ENCODE peak calls at places on chromosomes 2 and 18, in seven cellular contexts. X is cortex of kidney; O is NCI-H1092; B is NCI-H1436; Y is globus pallidus; Z is activated CD4-positive, alpha-beta T cell treated with anti-CD3 and anti-CD28 coated beads, Interleukin-2, amount 10 ng/mL, durations not matched to agents 24 days and 14 days; F is GM12865. D is an unnamed sample.

GRCh38 chr2:61636686-61637085 is 98.5 kb upstream of the XPO1 start:
- DNase-seq in Y (no peak), B (no peak), O (no peak), X (no peak), Z (no peak), F (no peak), D (no peak)

GRCh38 chr2:215607790-215608189 is 171.9 kb upstream of the FN1 start:
- DNase-seq in Y (no peak), B (no peak), X (no peak), O (no peak), F (no peak), Z (no peak), D (no peak)

GRCh38 chr2:98348066-98348561 is 1.9 kb downstream of the CNGA3 start:
- DNase-seq in Z (peak), F (peak), O (peak), B (no peak), X (no peak), Y (no peak), D (peak)

GRCh38 chr2:20803287-20803686 is 19.6 kb downstream of the LDAH start:
- DNase-seq in Y (no peak), B (no peak), X (no peak), F (no peak), Z (no peak), O (no peak), D (no peak)

GRCh38 chr2:97747716-97748115 is 34.3 kb downstream of the ZAP70 start:
- DNase-seq in Y (no peak), F (no peak), Z (no peak), B (no peak), O (no peak), X (no peak), D (no peak)

GRCh38 chr18:11412790-11413189 is 196.6 kb upstream of the SLC35G4 start:
- DNase-seq in Y (no peak), O (no peak), F (no peak), X (no peak), Z (no peak), B (no peak), D (no peak)

GRCh38 chr2:102558463-102558862 is 60.9 kb upstream of the SLC9A2 start:
- DNase-seq in Z (no peak), O (no peak), X (no peak), F (no peak), Y (no peak), B (no peak), D (no peak)

GRCh38 chr2:221005338-221005737 is 566.8 kb downstream of the EPHA4 start:
- DNase-seq in X (no peak), Z (no peak), O (no peak), Y (no peak), B (no peak), F (no peak), D (no peak)

GRCh38 chr2:67399831-67400489 is 2.8 kb downstream of the ETAA1 start:
- DNase-seq in O (no peak), X (no peak), Y (no peak), Z (no peak), F (no peak), B (no peak), D (no peak)

GRCh38 chr2:199186226-199186864 is 271.4 kb downstream of the SATB2 start:
- DNase-seq in B (no peak), Z (no peak), X (no peak), O (no peak), F (peak), Y (no peak), D (no peak)

GRCh38 chr2:235921508-235922260 is 246.5 kb downstream of the GBX2 start:
- DNase-seq in Y (no peak), Z (no peak), B (no peak), F (no peak), O (no peak), X (no peak), D (no peak)

D was measured in neural crest cell.